ENCODE peak calls at places on chromosomes 5 and 9, in seven cellular contexts. X is stimulated activated CD4-positive, alpha-beta T cell treated with anti-CD3 and anti-CD28 coated beads, Interleukin-4, amount 100 ng/mL, for 48 hours; G is RKO; J is skeletal muscle cell; E is cardiac fibroblast; N is NCI-H526 treated with DMSO at 0.1 percent for 48 hours; H is HEK293T. R is an unnamed sample.
A peak's percentile ranks its signal among the peaks of the same experiment; 100 is the strongest.

GRCh38 chr5:1549631-1550030 is 25.9 kb upstream of the LPCAT1 start:
- DNase-seq in X (no peak), G (no peak), J (no peak), E (no peak), N (no peak), H (no peak), R (no peak)

GRCh38 chr5:94326579-94326978 is 291.8 kb downstream of the KIAA0825 start:
- DNase-seq in X (no peak), G (no peak), J (no peak), E (no peak), N (no peak), H (no peak), R (no peak)

GRCh38 chr5:59238126-59238902 is 655.2 kb downstream of the PDE4D start:
- DNase-seq in X (no peak), G (no peak), J (no peak), E (no peak), N (no peak), H (no peak), R (no peak)

GRCh38 chr5:95631265-95631957 is 11.5 kb downstream of the GPR150 start:
- DNase-seq in X (no peak), G (peak; percentile 44), J (peak; percentile 72), E (peak; percentile 88), N (no peak), H (no peak), R (no peak)

GRCh38 chr5:143568105-143568504 is 164.6 kb upstream of the NR3C1 start:
- DNase-seq in X (no peak), G (no peak), J (no peak), E (no peak), N (no peak), H (no peak), R (no peak)

GRCh38 chr9:96519726-96520125 is 69.8 kb downstream of the HABP4 start:
- DNase-seq in X (no peak), G (no peak), J (no peak), E (no peak), N (no peak), H (no peak), R (no peak)

GRCh38 chr9:123460091-123460490 is 104.1 kb downstream of the CRB2 start:
- DNase-seq in X (no peak), G (no peak), J (no peak), E (no peak), N (no peak), H (no peak), R (no peak)

GRCh38 chr9:81361311-81361710 is 328.0 kb downstream of the TLE1 start:
- DNase-seq in X (no peak), G (no peak), J (no peak), E (no peak), N (no peak), H (no peak), R (no peak)

GRCh38 chr9:120982851-120983250 is 56.3 kb upstream of the TRAF1 start:
- DNase-seq in X (no peak), G (no peak), J (no peak), E (peak; percentile 5), N (no peak), H (no peak), R (no peak)

GRCh38 chr5:102314328-102314727 is 18.2 kb upstream of the SLCO4C1 start:
- DNase-seq in X (no peak), G (no peak), J (no peak), E (no peak), N (peak; percentile 17), H (no peak), R (no peak)

GRCh38 chr9:69999331-69999730 is 44.3 kb upstream of the MAMDC2 start:
- DNase-seq in X (no peak), G (no peak), J (no peak), E (no peak), N (no peak), H (no peak), R (no peak)

GRCh38 chr5:37991903-37992299 is 152.1 kb upstream of the GDNF start:
- DNase-seq in X (no peak), G (no peak), J (no peak), E (no peak), N (no peak), H (no peak), R (no peak)